ENCODE peak calls at places on chromosomes 7 and 10, in ten cellular contexts. C, L, B, S, R, O, E, X, D and J are unnamed samples.
A peak's percentile ranks its signal among the peaks of the same experiment; 100 is the strongest.

GRCh38 chr7:54833021-54833467 is 74.0 kb upstream of the SEC61G start:
- DNase-seq in C (no peak), L (no peak), B (no peak), S (no peak), R (no peak), O (no peak), E (no peak), X (no peak), D (no peak), J (no peak)

GRCh38 chr10:3034611-3035010 is 32.7 kb upstream of the PFKP start:
- DNase-seq in C (no peak), L (no peak), B (no peak), S (no peak), R (no peak), O (no peak), E (no peak), X (no peak), D (no peak), J (no peak)

GRCh38 chr7:115368998-115369397 is 447.1 kb downstream of the MDFIC start:
- DNase-seq in C (no peak), L (no peak), B (no peak), S (no peak), R (no peak), O (no peak), E (no peak), X (no peak), D (no peak), J (no peak)

GRCh38 chr10:114925675-114926204 is 12.3 kb upstream of the TRUB1 start:
- DNase-seq in C (no peak), L (peak; percentile 91), B (no peak), S (no peak), R (peak; percentile 73), O (peak; percentile 33), E (no peak), X (no peak), D (peak; percentile 19), J (no peak)

GRCh38 chr10:128007971-128008370 is 101.1 kb downstream of the PTPRE start:
- DNase-seq in C (no peak), L (no peak), B (no peak), S (no peak), R (no peak), O (no peak), E (no peak), X (no peak), D (no peak), J (no peak)

GRCh38 chr7:17646181-17646956 is 293.9 kb downstream of the SNX13 start:
- DNase-seq in C (no peak), L (peak; percentile 58), B (no peak), S (no peak), R (peak; percentile 57), O (no peak), E (no peak), X (no peak), D (peak; percentile 26), J (no peak)

GRCh38 chr7:77796960-77797359 is 1.3 kb downstream of the TMEM60 start:
- DNase-seq in C (no peak), L (no peak), B (no peak), S (no peak), R (no peak), O (no peak), E (no peak), X (no peak), D (no peak), J (no peak)

GRCh38 chr10:110967009-110967630 is 47.7 kb downstream of the SHOC2 start:
- DNase-seq in C (no peak), L (no peak), B (no peak), S (no peak), R (no peak), O (no peak), E (no peak), X (no peak), D (no peak), J (no peak)

GRCh38 chr7:73635428-73636200 is 11.3 kb upstream of the MLXIPL start:
- DNase-seq in C (no peak), L (no peak), B (no peak), S (no peak), R (no peak), O (no peak), E (no peak), X (no peak), D (no peak), J (no peak)

GRCh38 chr10:84654671-84655070 is 326.3 kb downstream of the CCSER2 start:
- DNase-seq in C (peak; percentile 5), L (no peak), B (no peak), S (no peak), R (no peak), O (no peak), E (no peak), X (no peak), D (no peak), J (no peak)

GRCh38 chr7:30990316-30991029 is 26.7 kb downstream of the GHRHR start:
- DNase-seq in C (no peak), L (no peak), B (no peak), S (no peak), R (peak; percentile 3), O (no peak), E (no peak), X (no peak), D (no peak), J (no peak)

GRCh38 chr10:3783313-3783689 is 1.7 kb downstream of the KLF6 start:
- DNase-seq in C (no peak), L (peak; percentile 68), B (peak; percentile 61), S (peak; percentile 73), R (peak; percentile 88), O (peak; percentile 83), E (peak; percentile 83), X (peak; percentile 53), D (peak; percentile 64), J (peak; percentile 35)

GRCh38 chr10:79405221-79405994 is 40.0 kb downstream of the ZCCHC24 start:
- DNase-seq in C (no peak), L (peak; percentile 57), B (no peak), S (no peak), R (peak; percentile 27), O (no peak), E (no peak), X (no peak), D (no peak), J (no peak)